ENCODE peak calls at places on chromosomes 1 and 21, in ten cellular contexts. One of them, this sample, is unnamed.

GRCh38 chr1:7922301-7922700 is 18.3 kb downstream of the TNFRSF9 start:
- DNase-seq in mammary epithelial cell: no peak
- DNase-seq in coronary artery: no peak
- DNase-seq in lower lobe of right lung: no peak
- DNase-seq in BE2C: no peak
- DNase-seq in endothelial cell: no peak
- DNase-seq in BJ: no peak
- DNase-seq in AG09319: no peak
- DNase-seq in IMR-90: peak; percentile 57
- DNase-seq in kidney: no peak
- DNase-seq in this sample: no peak

GRCh38 chr1:153548722-153549695 is at the start of gene S100A3:
- DNase-seq in IMR-90: peak; percentile 91
- DNase-seq in lower lobe of right lung: peak; percentile 45
- DNase-seq in mammary epithelial cell: peak; percentile 75
- DNase-seq in AG09319: no peak
- DNase-seq in BJ: peak; percentile 70
- DNase-seq in endothelial cell: no peak
- DNase-seq in coronary artery: peak; percentile 95
- DNase-seq in kidney: peak; percentile 92
- DNase-seq in BE2C: peak; percentile 64
- DNase-seq in this sample: peak; percentile 84

GRCh38 chr21:25790122-25790951 is 55.6 kb downstream of the GABPA start:
- DNase-seq in IMR-90: peak; percentile 41
- DNase-seq in coronary artery: no peak
- DNase-seq in lower lobe of right lung: no peak
- DNase-seq in AG09319: peak; percentile 12
- DNase-seq in mammary epithelial cell: peak; percentile 27
- DNase-seq in BE2C: peak; percentile 40
- DNase-seq in BJ: no peak
- DNase-seq in kidney: no peak
- DNase-seq in endothelial cell: no peak
- DNase-seq in this sample: no peak

GRCh38 chr1:40901886-40902633 is 39.9 kb upstream of the CITED4 start:
- DNase-seq in BE2C: no peak
- DNase-seq in coronary artery: no peak
- DNase-seq in endothelial cell: no peak
- DNase-seq in lower lobe of right lung: no peak
- DNase-seq in IMR-90: peak; percentile 77
- DNase-seq in BJ: no peak
- DNase-seq in AG09319: peak; percentile 8
- DNase-seq in kidney: peak; percentile 59
- DNase-seq in mammary epithelial cell: peak; percentile 91
- DNase-seq in this sample: peak; percentile 75

GRCh38 chr1:98749152-98749756 is 87.7 kb downstream of the SNX7 start:
- DNase-seq in IMR-90: peak; percentile 7
- DNase-seq in BE2C: no peak
- DNase-seq in endothelial cell: no peak
- DNase-seq in lower lobe of right lung: no peak
- DNase-seq in mammary epithelial cell: no peak
- DNase-seq in coronary artery: no peak
- DNase-seq in AG09319: no peak
- DNase-seq in BJ: no peak
- DNase-seq in kidney: no peak
- DNase-seq in this sample: no peak

GRCh38 chr1:5110508-5110907 is 456.1 kb downstream of the AJAP1 start:
- DNase-seq in kidney: no peak
- DNase-seq in BJ: no peak
- DNase-seq in AG09319: no peak
- DNase-seq in IMR-90: no peak
- DNase-seq in coronary artery: no peak
- DNase-seq in lower lobe of right lung: no peak
- DNase-seq in BE2C: no peak
- DNase-seq in mammary epithelial cell: no peak
- DNase-seq in endothelial cell: no peak
- DNase-seq in this sample: no peak

GRCh38 chr1:206540044-206540758 is 32.9 kb downstream of the RASSF5 start:
- DNase-seq in IMR-90: no peak
- DNase-seq in BE2C: no peak
- DNase-seq in endothelial cell: no peak
- DNase-seq in AG09319: no peak
- DNase-seq in mammary epithelial cell: no peak
- DNase-seq in BJ: no peak
- DNase-seq in kidney: peak; percentile 81
- DNase-seq in lower lobe of right lung: peak; percentile 89
- DNase-seq in coronary artery: peak; percentile 83
- DNase-seq in this sample: peak; percentile 48

GRCh38 chr1:29962356-29962755 is 726.0 kb downstream of the PTPRU start:
- DNase-seq in endothelial cell: no peak
- DNase-seq in kidney: no peak
- DNase-seq in IMR-90: no peak
- DNase-seq in BE2C: no peak
- DNase-seq in lower lobe of right lung: no peak
- DNase-seq in AG09319: no peak
- DNase-seq in coronary artery: peak; percentile 63
- DNase-seq in mammary epithelial cell: no peak
- DNase-seq in BJ: no peak
- DNase-seq in this sample: no peak

GRCh38 chr1:204445860-204446412 is 34.3 kb upstream of the PPP1R15B start:
- DNase-seq in IMR-90: peak; percentile 27
- DNase-seq in kidney: peak; percentile 70
- DNase-seq in coronary artery: no peak
- DNase-seq in BE2C: peak; percentile 88
- DNase-seq in AG09319: no peak
- DNase-seq in mammary epithelial cell: no peak
- DNase-seq in BJ: no peak
- DNase-seq in lower lobe of right lung: no peak
- DNase-seq in endothelial cell: peak; percentile 90
- DNase-seq in this sample: no peak

GRCh38 chr1:154745286-154745731 is 124.8 kb downstream of the KCNN3 start:
- DNase-seq in endothelial cell: no peak
- DNase-seq in BJ: no peak
- DNase-seq in BE2C: no peak
- DNase-seq in kidney: peak; percentile 52
- DNase-seq in coronary artery: peak; percentile 66
- DNase-seq in lower lobe of right lung: no peak
- DNase-seq in AG09319: no peak
- DNase-seq in mammary epithelial cell: no peak
- DNase-seq in IMR-90: no peak
- DNase-seq in this sample: no peak

GRCh38 chr21:10616535-10616934 is 95.2 kb downstream of the TPTE start:
- DNase-seq in IMR-90: no peak
- DNase-seq in mammary epithelial cell: no peak
- DNase-seq in endothelial cell: no peak
- DNase-seq in kidney: peak; percentile 77
- DNase-seq in BJ: no peak
- DNase-seq in lower lobe of right lung: no peak
- DNase-seq in AG09319: no peak
- DNase-seq in BE2C: no peak
- DNase-seq in coronary artery: no peak
- DNase-seq in this sample: peak; percentile 94

GRCh38 chr1:246647113-246647512 is 77.1 kb upstream of the SCCPDH start:
- DNase-seq in BE2C: peak; percentile 89
- DNase-seq in lower lobe of right lung: no peak
- DNase-seq in AG09319: peak; percentile 8
- DNase-seq in endothelial cell: peak; percentile 22
- DNase-seq in mammary epithelial cell: no peak
- DNase-seq in BJ: no peak
- DNase-seq in kidney: peak; percentile 80
- DNase-seq in coronary artery: no peak
- DNase-seq in IMR-90: peak; percentile 71
- DNase-seq in this sample: no peak

GRCh38 chr21:27047331-27048314 is 80.7 kb upstream of the ADAMTS5 start:
- DNase-seq in mammary epithelial cell: peak; percentile 58
- DNase-seq in coronary artery: no peak
- DNase-seq in AG09319: peak; percentile 65
- DNase-seq in kidney: no peak
- DNase-seq in BE2C: no peak
- DNase-seq in endothelial cell: no peak
- DNase-seq in BJ: no peak
- DNase-seq in lower lobe of right lung: no peak
- DNase-seq in IMR-90: peak; percentile 79
- DNase-seq in this sample: no peak

GRCh38 chr21:38389891-38390290 is 108.4 kb downstream of the ERG start:
- DNase-seq in BE2C: no peak
- DNase-seq in lower lobe of right lung: no peak
- DNase-seq in endothelial cell: no peak
- DNase-seq in IMR-90: no peak
- DNase-seq in mammary epithelial cell: no peak
- DNase-seq in BJ: no peak
- DNase-seq in AG09319: no peak
- DNase-seq in kidney: no peak
- DNase-seq in coronary artery: no peak
- DNase-seq in this sample: no peak

GRCh38 chr1:61073871-61074270 is 8.5 kb upstream of the NFIA start:
- DNase-seq in endothelial cell: no peak
- DNase-seq in kidney: no peak
- DNase-seq in lower lobe of right lung: no peak
- DNase-seq in IMR-90: no peak
- DNase-seq in BE2C: no peak
- DNase-seq in mammary epithelial cell: peak; percentile 58
- DNase-seq in coronary artery: no peak
- DNase-seq in BJ: no peak
- DNase-seq in AG09319: no peak
- DNase-seq in this sample: no peak

GRCh38 chr1:11847667-11848445 is at the start of gene NPPA:
- DNase-seq in coronary artery: no peak
- DNase-seq in IMR-90: peak; percentile 19
- DNase-seq in mammary epithelial cell: no peak
- DNase-seq in endothelial cell: no peak
- DNase-seq in lower lobe of right lung: no peak
- DNase-seq in kidney: no peak
- DNase-seq in BE2C: peak; percentile 84
- DNase-seq in BJ: no peak
- DNase-seq in AG09319: peak; percentile 15
- DNase-seq in this sample: no peak

GRCh38 chr1:27787895-27788294 is 14.9 kb downstream of the STX12 start:
- DNase-seq in mammary epithelial cell: peak; percentile 67
- DNase-seq in BE2C: no peak
- DNase-seq in lower lobe of right lung: no peak
- DNase-seq in kidney: no peak
- DNase-seq in coronary artery: no peak
- DNase-seq in BJ: no peak
- DNase-seq in endothelial cell: no peak
- DNase-seq in AG09319: no peak
- DNase-seq in IMR-90: peak; percentile 68
- DNase-seq in this sample: no peak

GRCh38 chr1:54462597-54463258 is 56.5 kb upstream of the SSBP3 start:
- DNase-seq in kidney: no peak
- DNase-seq in coronary artery: peak; percentile 58
- DNase-seq in AG09319: no peak
- DNase-seq in BJ: no peak
- DNase-seq in endothelial cell: no peak
- DNase-seq in lower lobe of right lung: no peak
- DNase-seq in IMR-90: no peak
- DNase-seq in BE2C: no peak
- DNase-seq in mammary epithelial cell: no peak
- DNase-seq in this sample: peak; percentile 73

GRCh38 chr1:182811975-182812727 is 22.6 kb downstream of the NPL start:
- DNase-seq in kidney: no peak
- DNase-seq in IMR-90: no peak
- DNase-seq in mammary epithelial cell: no peak
- DNase-seq in coronary artery: no peak
- DNase-seq in AG09319: no peak
- DNase-seq in BJ: no peak
- DNase-seq in lower lobe of right lung: no peak
- DNase-seq in BE2C: no peak
- DNase-seq in endothelial cell: no peak
- DNase-seq in this sample: no peak
- TF ChIP-seq CTCF in kidney: no peak
- TF ChIP-seq CTCF in IMR-90: no peak
- TF ChIP-seq CTCF in mammary epithelial cell: peak; percentile 44
- TF ChIP-seq CTCF in coronary artery: no peak
- TF ChIP-seq CTCF in AG09319: no peak
- TF ChIP-seq CTCF in BJ: no peak
- TF ChIP-seq CTCF in lower lobe of right lung: no peak
- TF ChIP-seq CTCF in BE2C: peak; percentile 30
- TF ChIP-seq CTCF in endothelial cell: no peak
- TF ChIP-seq CTCF in this sample: peak; percentile 22

DNA sequence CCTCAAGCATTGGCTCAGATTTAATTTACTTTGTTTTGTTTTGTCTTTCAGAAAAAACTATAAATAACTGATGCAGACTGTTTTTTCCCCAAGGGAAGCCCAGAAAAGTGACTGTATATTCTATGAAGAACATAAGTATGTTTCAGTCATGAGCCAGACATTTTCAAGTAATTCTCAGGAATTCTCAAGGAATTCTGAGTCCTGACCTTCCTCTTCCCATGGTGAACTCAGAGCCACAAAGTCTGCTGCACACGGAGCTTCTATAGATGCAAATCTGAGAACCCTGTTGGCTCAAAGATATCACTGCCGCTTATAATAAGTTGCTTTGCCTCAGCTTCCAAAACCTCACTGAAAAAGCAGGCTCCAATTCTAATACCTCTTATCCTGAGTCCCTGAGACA is 418.4 kb upstream of the RUNX1 start:
- DNase-seq in lower lobe of right lung: no peak
- DNase-seq in BE2C: no peak
- DNase-seq in BJ: peak; percentile 42
- DNase-seq in endothelial cell: no peak
- DNase-seq in mammary epithelial cell: no peak
- DNase-seq in IMR-90: peak; percentile 54
- DNase-seq in kidney: no peak
- DNase-seq in coronary artery: no peak
- DNase-seq in AG09319: no peak
- DNase-seq in this sample: no peak
- TF ChIP-seq CTCF in lower lobe of right lung: no peak
- TF ChIP-seq CTCF in BE2C: no peak
- TF ChIP-seq CTCF in BJ: no peak
- TF ChIP-seq CTCF in endothelial cell: no peak
- TF ChIP-seq CTCF in mammary epithelial cell: no peak
- TF ChIP-seq CTCF in IMR-90: no peak
- TF ChIP-seq CTCF in kidney: no peak
- TF ChIP-seq CTCF in coronary artery: no peak
- TF ChIP-seq CTCF in AG09319: no peak
- TF ChIP-seq CTCF in this sample: peak; percentile 14

GRCh38 chr1:156465747-156466365 is 34.7 kb downstream of the MEF2D start:
- DNase-seq in IMR-90: no peak
- DNase-seq in coronary artery: no peak
- DNase-seq in BJ: no peak
- DNase-seq in lower lobe of right lung: no peak
- DNase-seq in endothelial cell: peak; percentile 26
- DNase-seq in BE2C: no peak
- DNase-seq in mammary epithelial cell: no peak
- DNase-seq in AG09319: no peak
- DNase-seq in kidney: no peak
- DNase-seq in this sample: no peak
- TF ChIP-seq CTCF in IMR-90: peak; percentile 27
- TF ChIP-seq CTCF in coronary artery: no peak
- TF ChIP-seq CTCF in BJ: no peak
- TF ChIP-seq CTCF in lower lobe of right lung: no peak
- TF ChIP-seq CTCF in endothelial cell: no peak
- TF ChIP-seq CTCF in BE2C: peak; percentile 30
- TF ChIP-seq CTCF in mammary epithelial cell: peak; percentile 13
- TF ChIP-seq CTCF in AG09319: peak; percentile 6
- TF ChIP-seq CTCF in kidney: no peak
- TF ChIP-seq CTCF in this sample: peak; percentile 67

DNA sequence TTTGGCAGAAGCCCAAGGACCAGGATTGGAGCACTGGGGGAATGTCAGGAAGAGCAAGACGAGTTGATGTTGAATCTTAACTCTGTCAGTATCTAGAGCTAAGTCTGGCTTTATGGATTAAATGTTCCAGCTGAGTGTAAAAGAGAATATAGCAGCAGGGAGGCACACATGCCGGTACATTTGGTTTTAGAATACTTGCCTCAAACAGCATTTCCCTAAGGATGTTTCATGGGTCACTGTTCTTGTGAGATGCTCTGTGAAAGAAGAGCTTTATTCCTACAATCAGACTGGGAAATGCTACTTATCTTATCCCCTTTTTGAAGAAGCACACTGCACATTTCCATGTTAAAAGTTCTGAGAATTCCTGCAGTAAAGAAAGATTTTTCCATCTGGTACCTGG is 440.3 kb upstream of the B3GALT2 start:
- DNase-seq in IMR-90: no peak
- DNase-seq in BE2C: no peak
- DNase-seq in endothelial cell: no peak
- DNase-seq in AG09319: no peak
- DNase-seq in mammary epithelial cell: no peak
- DNase-seq in lower lobe of right lung: no peak
- DNase-seq in BJ: no peak
- DNase-seq in coronary artery: no peak
- DNase-seq in kidney: no peak
- DNase-seq in this sample: no peak
- TF ChIP-seq CTCF in IMR-90: no peak
- TF ChIP-seq CTCF in BE2C: no peak
- TF ChIP-seq CTCF in endothelial cell: no peak
- TF ChIP-seq CTCF in AG09319: no peak
- TF ChIP-seq CTCF in mammary epithelial cell: no peak
- TF ChIP-seq CTCF in lower lobe of right lung: no peak
- TF ChIP-seq CTCF in BJ: no peak
- TF ChIP-seq CTCF in coronary artery: no peak
- TF ChIP-seq CTCF in kidney: no peak
- TF ChIP-seq CTCF in this sample: no peak

This sample was measured in chondrocyte.